ENCODE peak calls at places on chromosomes 11 and 22, in nine cellular contexts. J is tibial nerve, M is suprapubic skin, G is sigmoid colon, L is A549, V is upper lobe of left lung, O is ovary, X is K562, N is stomach. R is an unnamed sample.

GRCh38 chr22:49944399-49944891 is 16.1 kb upstream of the PIM3 start:
- DNase-seq in O (no peak), X (no peak), N (no peak), L (no peak), M (no peak), G (no peak), V (no peak), J (no peak), R (no peak)

GRCh38 chr11:45097721-45098493 is 48.5 kb upstream of the PRDM11 start:
- DNase-seq in V (no peak), N (no peak), O (peak), L (no peak), J (peak), X (peak), G (no peak), M (peak), R (peak)

GRCh38 chr11:119996556-119996955 is 141.4 kb downstream of the TRIM29 start:
- DNase-seq in X (no peak), L (no peak), J (no peak), N (no peak), O (no peak), M (no peak), V (no peak), G (no peak), R (no peak)

GRCh38 chr11:101949846-101950245 is 33.5 kb upstream of the ANGPTL5 start:
- DNase-seq in G (no peak), J (no peak), V (no peak), L (no peak), M (no peak), O (no peak), N (no peak), X (no peak), R (no peak)

GRCh38 chr11:114412946-114413345 is 12.5 kb downstream of the RBM7 start:
- DNase-seq in V (no peak), X (no peak), L (no peak), N (no peak), M (no peak), G (no peak), J (no peak), O (no peak), R (no peak)

GRCh38 chr22:39674536-39674935 is 104.0 kb downstream of the CACNA1I start:
- DNase-seq in L (no peak), O (no peak), J (no peak), V (no peak), N (no peak), M (no peak), G (no peak), X (no peak), R (no peak)

GRCh38 chr22:46057762-46058420 is 80.9 kb upstream of the WNT7B start:
- DNase-seq in L (no peak), G (peak), X (no peak), O (peak), M (peak), J (peak), N (peak), V (peak), R (no peak)

GRCh38 chr11:112294688-112295340 is 34.2 kb upstream of the PLET1 start:
- DNase-seq in G (peak), X (no peak), V (no peak), J (no peak), O (no peak), M (no peak), N (no peak), L (no peak), R (no peak)

GRCh38 chr11:27397619-27398412 is 34.8 kb upstream of the CCDC34 start:
- DNase-seq in G (no peak), J (no peak), V (no peak), O (no peak), L (no peak), X (no peak), M (no peak), N (no peak), R (no peak)

GRCh38 chr11:17476317-17477083 is at the start of gene ABCC8:
- DNase-seq in M (no peak), L (no peak), J (no peak), X (peak), V (no peak), G (no peak), N (peak), O (no peak), R (no peak)

GRCh38 chr22:50112151-50113118 is 22.6 kb downstream of the MOV10L1 start:
- DNase-seq in J (no peak), G (no peak), N (no peak), V (no peak), O (peak), X (no peak), M (no peak), L (no peak), R (no peak)

GRCh38 chr11:133977067-133977681 is 20.4 kb upstream of the IGSF9B start:
- DNase-seq in V (no peak), X (no peak), M (no peak), J (no peak), L (no peak), O (no peak), G (no peak), N (no peak), R (no peak)

GRCh38 chr11:13883042-13883441 is 79.5 kb upstream of the SPON1 start:
- DNase-seq in J (no peak), X (no peak), L (no peak), M (no peak), N (no peak), O (no peak), V (peak), G (no peak), R (peak)

GRCh38 chr11:38307455-38307854 is 1709.4 kb upstream of the RAG2 start:
- DNase-seq in L (no peak), V (no peak), M (no peak), J (no peak), N (no peak), X (no peak), O (no peak), G (no peak), R (no peak)

GRCh38 chr11:61362542-61362875 is 335 bp downstream of the TMEM138 start:
- DNase-seq in X (peak), M (no peak), G (no peak), V (no peak), N (no peak), J (no peak), O (no peak), L (peak), R (no peak)

GRCh38 chr11:19834761-19835160 is 122.1 kb downstream of the NAV2 start:
- DNase-seq in O (no peak), M (no peak), J (no peak), N (no peak), X (no peak), G (no peak), L (no peak), V (no peak), R (no peak)

GRCh38 chr11:123356539-123356938 is 73.5 kb upstream of the GRAMD1B start:
- DNase-seq in X (no peak), M (no peak), G (no peak), O (no peak), N (no peak), L (no peak), J (no peak), V (no peak), R (no peak)

GRCh38 chr22:35399114-35399677 is 744 bp upstream of the MCM5 start:
- DNase-seq in L (no peak), O (peak), J (no peak), V (no peak), N (no peak), M (no peak), X (no peak), G (no peak), R (no peak)

GRCh38 chr11:127993788-127994187 is 593.6 kb downstream of the ETS1 start:
- DNase-seq in O (no peak), G (no peak), V (no peak), X (no peak), J (no peak), N (no peak), M (no peak), L (peak), R (no peak)

GRCh38 chr11:80524330-80524729 is 1083.5 kb upstream of the TENM4 start:
- DNase-seq in J (no peak), G (no peak), X (no peak), N (no peak), L (no peak), V (no peak), O (no peak), M (no peak), R (no peak)

GRCh38 chr11:46982797-46983452 is 46.4 kb downstream of the CSTPP1 start:
- DNase-seq in L (no peak), V (no peak), G (no peak), M (no peak), J (no peak), O (no peak), N (no peak), X (no peak), R (no peak)

GRCh38 chr11:66100272-66101037 is 30.4 kb downstream of the PACS1 start:
- DNase-seq in L (peak), O (peak), X (no peak), M (peak), J (peak), G (peak), V (peak), N (peak), R (no peak)

GRCh38 chr11:22715971-22716370 is 49.6 kb downstream of the GAS2 start:
- DNase-seq in J (no peak), L (no peak), M (no peak), O (no peak), X (no peak), N (no peak), V (no peak), G (no peak), R (no peak)

GRCh38 chr11:45259607-45260006 is 26.5 kb downstream of the SYT13 start:
- DNase-seq in M (no peak), V (no peak), X (no peak), G (no peak), N (peak), J (no peak), L (peak), O (no peak), R (no peak)

GRCh38 chr22:26544489-26544888 is 32.2 kb upstream of the TFIP11 start:
- DNase-seq in V (no peak), X (no peak), L (no peak), O (no peak), M (no peak), G (no peak), N (no peak), J (no peak), R (no peak)

GRCh38 chr22:46055176-46055850 is 78.4 kb upstream of the WNT7B start:
- DNase-seq in J (no peak), X (no peak), N (peak), O (peak), L (no peak), V (peak), G (peak), M (peak), R (no peak)

GRCh38 chr11:67289226-67289650 is at the start of gene ANKRD13D:
- DNase-seq in X (peak), N (peak), L (no peak), M (no peak), V (no peak), J (no peak), O (no peak), G (peak), R (no peak)

GRCh38 chr11:74680703-74681531 is 50.3 kb downstream of the CHRDL2 start:
- DNase-seq in V (peak), L (no peak), O (peak), X (no peak), G (no peak), N (peak), J (no peak), M (peak), R (no peak)

GRCh38 chr11:87353904-87354303 is 316.2 kb downstream of the TMEM135 start:
- DNase-seq in V (no peak), M (no peak), J (no peak), X (no peak), N (no peak), O (no peak), L (no peak), G (no peak), R (no peak)

GRCh38 chr22:27372969-27373670 is 428.4 kb downstream of the MN1 start:
- DNase-seq in G (no peak), X (no peak), O (no peak), J (no peak), M (no peak), V (peak), N (peak), L (no peak), R (peak)

GRCh38 chr22:42500164-42500835 is 19.3 kb downstream of the RRP7A start:
- DNase-seq in O (peak), V (peak), L (peak), M (peak), G (peak), X (peak), N (peak), J (peak), R (peak)

GRCh38 chr22:37287550-37287951 is 5.2 kb downstream of the CYTH4 start:
- DNase-seq in L (no peak), O (no peak), V (no peak), N (no peak), X (no peak), G (no peak), M (no peak), J (no peak), R (no peak)

GRCh38 chr22:46984751-46985506 is 222.5 kb downstream of the TBC1D22A start:
- DNase-seq in O (no peak), J (no peak), G (no peak), L (no peak), M (no peak), X (no peak), V (no peak), N (no peak), R (no peak)

GRCh38 chr11:45178890-45179663 is 32.6 kb downstream of the PRDM11 start:
- DNase-seq in O (no peak), L (no peak), J (no peak), N (no peak), M (peak), V (no peak), X (no peak), G (no peak), R (no peak)

GRCh38 chr11:106233191-106233590 is 155.7 kb downstream of the AASDHPPT start:
- DNase-seq in V (no peak), X (no peak), N (no peak), O (no peak), M (no peak), L (no peak), G (no peak), J (no peak), R (no peak)

GRCh38 chr11:106234794-106235193 is 157.3 kb downstream of the AASDHPPT start:
- DNase-seq in V (no peak), N (no peak), X (no peak), O (no peak), L (no peak), M (no peak), G (no peak), J (no peak), R (no peak)

GRCh38 chr11:106236295-106236694 is 158.8 kb downstream of the AASDHPPT start:
- DNase-seq in X (no peak), M (no peak), J (no peak), O (no peak), N (no peak), V (no peak), G (no peak), L (no peak), R (no peak)

GRCh38 chr11:106228996-106229395 is 151.5 kb downstream of the AASDHPPT start:
- DNase-seq in O (no peak), X (no peak), L (no peak), M (no peak), G (no peak), V (no peak), J (no peak), N (no peak), R (no peak)

DNA sequence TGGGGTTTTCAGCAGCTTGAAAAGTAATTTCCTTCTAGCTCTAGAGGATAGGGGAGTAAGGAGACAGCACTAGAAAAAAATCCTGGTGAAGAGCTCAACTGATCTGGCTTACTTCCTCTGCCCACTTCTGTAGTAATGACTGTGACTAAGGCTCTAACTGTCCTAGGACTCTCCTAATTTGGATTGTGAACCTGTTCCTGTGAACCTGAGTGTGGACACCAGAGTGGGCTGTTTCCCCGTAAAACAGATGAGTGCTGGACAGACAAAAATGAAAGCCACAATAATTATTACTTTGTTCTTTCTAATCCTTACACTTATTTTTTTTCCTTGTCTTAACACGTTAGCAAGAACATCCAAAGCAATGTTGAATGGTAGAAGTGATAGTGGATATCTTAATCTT is 154.1 kb downstream of the AASDHPPT start:
- DNase-seq in J (no peak), O (no peak), X (no peak), V (no peak), N (no peak), G (no peak), M (no peak), L (no peak), R (no peak)
- TF ChIP-seq CTCF in J (no peak), O (no peak), X (no peak), V (no peak), N (no peak), G (no peak), M (no peak), L (no peak), R (no peak)

GRCh38 chr22:41286639-41287091 is 678 bp upstream of the RANGAP1 start:
- DNase-seq in M (no peak), J (peak), O (no peak), N (no peak), V (peak), G (no peak), L (no peak), X (no peak), R (no peak)
- TF ChIP-seq POLR2A in M (no peak), J (no peak), O (no peak), N (no peak), V (peak), G (no peak), L (no peak), X (no peak), R (no peak)

GRCh38 chr11:15770798-15771414 is 585.4 kb downstream of the SOX6 start:
- DNase-seq in J (peak), N (peak), X (peak), L (peak), O (no peak), G (no peak), M (no peak), V (peak), R (no peak)
- TF ChIP-seq EP300 in J (no peak), N (no peak), X (no peak), L (no peak), O (no peak), G (no peak), M (no peak), V (no peak), R (no peak)

GRCh38 chr11:69443138-69443967 is 38.1 kb upstream of the LINC01488 start:
- DNase-seq in M (peak), X (peak), V (peak), G (peak), L (peak), J (peak), O (peak), N (peak), R (peak)

GRCh38 chr11:69446108-69446507 is 35.4 kb upstream of the LINC01488 start:
- DNase-seq in G (no peak), N (no peak), V (no peak), O (no peak), L (no peak), X (no peak), J (no peak), M (no peak), R (no peak)

GRCh38 chr11:69445131-69445470 is 36.4 kb upstream of the LINC01488 start:
- DNase-seq in G (no peak), L (no peak), V (no peak), M (no peak), O (no peak), N (no peak), X (no peak), J (no peak), R (no peak)

GRCh38 chr11:69443968-69444364 is 37.5 kb upstream of the LINC01488 start:
- DNase-seq in J (no peak), G (no peak), X (no peak), N (no peak), L (no peak), V (no peak), M (no peak), O (no peak), R (no peak)

GRCh38 chr11:69444381-69445130 is 36.9 kb upstream of the LINC01488 start:
- DNase-seq in G (peak), M (no peak), X (peak), J (peak), N (no peak), O (no peak), L (no peak), V (peak), R (no peak)
- TF ChIP-seq CTCF in G (no peak), M (peak), X (peak), J (peak), N (no peak), O (no peak), L (peak), V (peak), R (peak)

GRCh38 chr11:76376746-76377558 is 4.0 kb downstream of the THAP12 start:
- DNase-seq in L (no peak), N (no peak), J (no peak), O (no peak), V (no peak), M (no peak), X (no peak), G (no peak), R (no peak)

GRCh38 chr11:76379811-76380160 is 1.1 kb downstream of the THAP12 start:
- DNase-seq in J (no peak), N (no peak), O (no peak), G (no peak), L (no peak), V (no peak), M (no peak), X (no peak), R (no peak)

GRCh38 chr11:76382209-76382608 is 1.1 kb downstream of the GVQW3 start:
- DNase-seq in O (no peak), G (no peak), N (no peak), X (no peak), V (no peak), J (no peak), L (no peak), M (no peak), R (no peak)

GRCh38 chr11:76380161-76380976 is 563 bp downstream of the THAP12 start:
- DNase-seq in M (no peak), V (peak), J (no peak), O (no peak), N (no peak), X (peak), L (peak), G (peak), R (no peak)

GRCh38 chr11:76380977-76381719 is at the start of the genes GVQW3 and THAP12:
- DNase-seq in X (peak), G (peak), M (peak), V (peak), N (peak), L (peak), O (peak), J (peak), R (peak)
- TF ChIP-seq POLR2A in X (peak), G (no peak), M (peak), V (peak), N (no peak), L (peak), O (no peak), J (no peak), R (peak)

GRCh38 chr11:131690776-131691557 is 320.6 kb downstream of the NTM start:
- DNase-seq in M (no peak), L (no peak), G (no peak), J (no peak), O (no peak), V (no peak), X (no peak), N (no peak), R (no peak)
- TF ChIP-seq EP300 in M (no peak), L (no peak), G (no peak), J (no peak), O (no peak), V (no peak), X (no peak), N (no peak), R (no peak)

GRCh38 chr11:58524232-58525036 is 16.5 kb upstream of the OR5B21 start:
- DNase-seq in M (no peak), N (peak), X (peak), O (peak), G (peak), L (peak), V (peak), J (peak), R (no peak)
- TF ChIP-seq CTCF in M (peak), N (peak), X (peak), O (peak), G (peak), L (peak), V (peak), J (peak), R (peak)